ENCODE peak calls at places on chromosomes 1 and 21, in five cellular contexts. A, O, T, Q and S are unnamed samples.

GRCh38 chr21:36194024-36194423 is 37.4 kb downstream of the DOP1B start:
- DNase-seq in T (no peak), A (no peak), O (peak), Q (no peak), S (no peak)

GRCh38 chr1:115312752-115313151 is 25.3 kb downstream of the NGF start:
- DNase-seq in T (no peak), A (no peak), O (no peak), Q (no peak), S (no peak)

GRCh38 chr1:24191860-24192259 is 4.8 kb upstream of the IFNLR1 start:
- DNase-seq in O (no peak), Q (no peak), T (peak), A (no peak), S (no peak)

GRCh38 chr1:149884433-149885363 is 14.7 kb upstream of the BOLA1 start:
- DNase-seq in O (no peak), Q (peak), T (peak), A (no peak), S (no peak)

GRCh38 chr1:181083842-181084605 is 4.5 kb upstream of the IER5 start:
- DNase-seq in T (peak), O (peak), Q (no peak), A (no peak), S (peak)

GRCh38 chr1:22238356-22239224 is 95.7 kb upstream of the WNT4 start:
- DNase-seq in A (no peak), Q (no peak), O (no peak), T (no peak), S (no peak)

GRCh38 chr1:89855413-89856123 is 34.7 kb downstream of the LRRC8D start:
- DNase-seq in O (no peak), T (no peak), Q (peak), A (no peak), S (no peak)

GRCh38 chr1:232149302-232150201 is 480.4 kb downstream of the SIPA1L2 start:
- DNase-seq in O (no peak), A (no peak), T (peak), Q (no peak), S (no peak)

GRCh38 chr21:27581168-27581567 is 614.3 kb upstream of the ADAMTS5 start:
- DNase-seq in Q (no peak), O (no peak), A (no peak), T (no peak), S (no peak)

GRCh38 chr1:172837816-172838680 is 179.1 kb downstream of the FASLG start:
- DNase-seq in O (no peak), T (no peak), A (no peak), Q (no peak), S (no peak)

GRCh38 chr1:17569200-17570139 is 30.0 kb downstream of the ARHGEF10L start:
- DNase-seq in Q (no peak), A (peak), T (no peak), O (peak), S (peak)

GRCh38 chr1:212471286-212471685 is 38.6 kb downstream of the NENF start:
- DNase-seq in Q (no peak), T (no peak), O (no peak), A (no peak), S (no peak)

GRCh38 chr1:210437781-210438180 is 109.1 kb downstream of the HHAT start:
- DNase-seq in Q (no peak), A (no peak), O (no peak), T (no peak), S (no peak)

GRCh38 chr1:42013881-42014470 is 95.3 kb upstream of the HIVEP3 start:
- DNase-seq in T (no peak), Q (no peak), O (no peak), A (no peak), S (peak)

GRCh38 chr1:62508187-62508758 is 71.4 kb downstream of the USP1 start:
- DNase-seq in O (no peak), A (no peak), Q (peak), T (peak), S (no peak)

GRCh38 chr1:184170719-184171118 is 119.2 kb downstream of the TSEN15 start:
- DNase-seq in O (no peak), Q (no peak), A (no peak), T (no peak), S (no peak)

GRCh38 chr1:47804127-47804526 is 193.1 kb downstream of the TRABD2B start:
- DNase-seq in Q (no peak), T (no peak), O (no peak), A (no peak), S (no peak)

GRCh38 chr1:227942021-227942715 is 5.6 kb downstream of the WNT9A start:
- DNase-seq in O (peak), T (no peak), A (no peak), Q (no peak), S (peak)

GRCh38 chr1:227944066-227944930 is 3.4 kb downstream of the WNT9A start:
- DNase-seq in O (peak), Q (no peak), A (no peak), T (no peak), S (no peak)

GRCh38 chr1:227941509-227942020 is 6.2 kb downstream of the WNT9A start:
- DNase-seq in A (no peak), T (no peak), O (peak), Q (no peak), S (no peak)

GRCh38 chr1:227943354-227943753 is 4.4 kb downstream of the WNT9A start:
- DNase-seq in T (no peak), O (no peak), Q (no peak), A (no peak), S (no peak)

GRCh38 chr1:227942716-227943261 is 4.9 kb downstream of the WNT9A start:
- DNase-seq in Q (no peak), T (no peak), A (no peak), O (peak), S (no peak)
- H3K4me3 ChIP-seq in Q (no peak), T (no peak), A (no peak), O (no peak), S (no peak)

DNA sequence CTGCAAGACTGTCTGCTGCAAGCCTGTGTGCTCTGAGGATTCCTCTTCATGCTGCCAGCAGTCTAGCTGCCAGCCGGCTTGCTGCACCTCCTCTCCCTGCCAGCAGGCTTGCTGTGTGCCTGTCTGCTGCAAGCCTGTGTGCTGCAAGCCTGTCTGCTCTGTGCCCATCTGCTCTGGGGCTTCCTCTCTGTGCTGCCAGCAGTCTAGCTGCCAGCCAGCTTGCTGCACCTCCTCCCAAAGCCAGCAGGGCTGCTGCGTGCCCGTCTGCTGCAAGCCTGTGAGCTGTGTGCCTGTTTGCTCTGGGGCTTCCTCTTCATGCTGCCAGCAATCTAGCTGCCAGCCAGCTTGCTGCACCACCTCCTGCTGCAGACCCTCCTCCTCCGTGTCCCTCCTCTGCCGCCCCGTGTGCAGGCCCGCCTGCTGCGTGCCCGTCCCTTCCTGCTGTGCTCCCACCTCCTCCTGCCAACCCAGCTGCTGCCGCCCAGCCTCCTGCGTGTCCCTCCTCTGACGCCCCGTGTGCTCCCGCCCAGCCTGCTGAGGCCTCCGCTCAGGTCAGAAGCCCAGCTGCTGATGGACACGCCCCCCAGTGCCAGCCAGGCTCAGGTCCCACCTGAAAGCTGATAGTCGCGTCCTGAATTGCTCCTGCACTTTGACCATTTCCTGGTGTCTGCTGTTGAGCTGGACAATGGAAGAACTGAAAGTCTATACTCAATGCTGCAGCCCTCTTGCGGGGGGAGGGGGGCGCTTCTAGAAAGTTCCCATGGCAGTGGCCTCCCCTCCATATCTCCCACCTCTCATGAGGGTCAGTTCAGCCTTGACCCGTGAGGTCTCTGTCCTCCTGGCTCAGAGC is 1.2 kb downstream of the KRTAP10-4 start:
- DNase-seq in A (no peak), O (peak), T (no peak), Q (no peak), S (no peak)
- TF ChIP-seq EP300 in A (no peak), O (no peak), T (no peak), Q (no peak), S (no peak)

GRCh38 chr1:204600968-204601367 is 84.6 kb downstream of the LRRN2 start:
- DNase-seq in Q (no peak), A (no peak), O (no peak), T (peak), S (no peak)

GRCh38 chr1:204599596-204599995 is 83.4 kb downstream of the MDM4 start:
- DNase-seq in Q (no peak), A (no peak), O (no peak), T (no peak), S (no peak)

GRCh38 chr1:204600203-204600602 is 84.0 kb downstream of the MDM4 start:
- DNase-seq in T (no peak), A (no peak), O (no peak), Q (no peak), S (no peak)

GRCh38 chr1:204602871-204603542 is 82.5 kb downstream of the LRRN2 start:
- DNase-seq in A (no peak), O (no peak), Q (no peak), T (no peak), S (no peak)

DNA sequence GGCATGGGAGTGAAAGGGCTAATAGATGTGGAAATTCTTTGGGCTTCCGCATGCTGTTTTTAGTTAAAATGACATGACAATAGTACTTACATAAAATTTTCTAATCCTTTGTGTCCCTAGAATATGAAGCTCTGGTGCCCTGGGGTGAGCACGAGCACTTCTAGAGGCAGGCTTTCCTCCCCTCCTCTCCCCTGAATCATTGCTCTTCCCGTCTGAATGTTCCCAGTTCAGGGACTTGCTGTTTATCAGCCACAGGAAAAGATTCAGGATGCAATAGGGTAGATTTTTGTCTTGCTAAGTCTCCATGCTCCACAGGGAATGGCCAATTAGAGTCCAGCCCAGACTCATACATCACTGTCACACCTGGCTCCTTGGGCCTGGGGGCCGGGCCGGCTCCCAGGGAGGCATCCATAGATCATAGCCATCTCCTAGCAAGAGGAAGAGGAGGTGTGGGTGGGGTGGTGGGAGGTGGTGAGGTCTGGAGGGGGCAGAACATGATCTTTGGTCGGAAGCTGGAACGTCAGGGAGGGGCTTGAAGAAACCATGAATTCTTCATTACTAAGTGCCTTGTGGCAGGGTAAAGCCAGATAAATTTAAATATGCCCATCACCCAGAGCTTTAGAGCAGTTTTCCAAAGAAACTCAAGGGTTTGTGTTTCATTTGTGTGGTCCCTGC is 83.4 kb downstream of the LRRN2 start:
- DNase-seq in T (no peak), A (no peak), Q (no peak), O (no peak), S (no peak)
- H3K4me3 ChIP-seq in T (no peak), A (no peak), Q (no peak), O (no peak), S (no peak)

GRCh38 chr1:25820247-25821111 is 725 bp downstream of the MTFR1L start:
- DNase-seq in T (peak), A (peak), O (peak), Q (peak), S (no peak)

GRCh38 chr1:25821112-25821476 is 1.3 kb downstream of the MTFR1L start:
- DNase-seq in Q (no peak), T (no peak), O (no peak), A (no peak), S (no peak)

GRCh38 chr1:25818569-25818968 is 1.2 kb upstream of the MTFR1L start:
- DNase-seq in A (no peak), T (no peak), Q (no peak), O (no peak), S (no peak)

GRCh38 chr1:25817840-25818501 is 1.8 kb upstream of the MTFR1L start:
- DNase-seq in O (no peak), A (no peak), T (no peak), Q (no peak), S (no peak)

DNA sequence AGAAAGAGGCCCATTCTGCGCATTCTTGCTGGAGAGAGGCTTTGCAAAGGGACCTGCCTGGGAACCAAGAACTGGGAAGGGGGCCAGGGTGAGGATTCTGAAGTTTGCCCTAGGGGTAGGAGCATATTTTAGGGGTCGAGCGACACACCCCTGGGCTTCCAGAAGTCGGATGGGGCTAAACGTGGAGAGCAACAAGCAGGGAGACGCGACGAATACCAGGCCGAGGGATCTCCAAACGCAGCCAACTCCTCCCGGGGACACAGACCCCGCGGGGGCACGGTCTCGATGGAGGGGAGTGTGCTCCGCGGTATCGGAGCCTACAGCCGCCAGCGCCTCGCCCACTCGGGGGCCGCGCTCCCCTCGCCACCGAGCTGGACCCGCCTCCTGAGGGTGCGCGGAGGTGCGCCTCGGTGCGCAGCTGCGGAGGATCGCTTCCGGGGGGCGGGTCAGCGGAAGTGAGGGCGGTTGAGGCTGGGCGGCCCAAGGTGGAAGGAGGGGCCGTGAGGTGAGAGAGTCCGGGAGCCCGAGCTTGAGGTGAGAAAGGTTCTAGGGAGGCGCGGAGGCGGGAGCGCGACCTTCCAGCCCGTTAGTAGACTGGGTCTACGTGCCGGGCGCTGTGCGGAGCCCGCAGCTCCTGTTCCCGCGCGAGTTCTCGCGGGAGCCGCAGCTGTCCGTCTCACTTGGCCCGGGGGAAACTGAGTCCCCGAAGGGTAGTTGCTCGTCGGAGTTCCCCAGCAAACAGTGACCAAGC is at the start of gene MTFR1L:
- DNase-seq in O (peak), Q (peak), A (peak), T (peak), S (peak)
- TF ChIP-seq EP300 in O (no peak), Q (no peak), A (no peak), T (no peak), S (peak)

DNA sequence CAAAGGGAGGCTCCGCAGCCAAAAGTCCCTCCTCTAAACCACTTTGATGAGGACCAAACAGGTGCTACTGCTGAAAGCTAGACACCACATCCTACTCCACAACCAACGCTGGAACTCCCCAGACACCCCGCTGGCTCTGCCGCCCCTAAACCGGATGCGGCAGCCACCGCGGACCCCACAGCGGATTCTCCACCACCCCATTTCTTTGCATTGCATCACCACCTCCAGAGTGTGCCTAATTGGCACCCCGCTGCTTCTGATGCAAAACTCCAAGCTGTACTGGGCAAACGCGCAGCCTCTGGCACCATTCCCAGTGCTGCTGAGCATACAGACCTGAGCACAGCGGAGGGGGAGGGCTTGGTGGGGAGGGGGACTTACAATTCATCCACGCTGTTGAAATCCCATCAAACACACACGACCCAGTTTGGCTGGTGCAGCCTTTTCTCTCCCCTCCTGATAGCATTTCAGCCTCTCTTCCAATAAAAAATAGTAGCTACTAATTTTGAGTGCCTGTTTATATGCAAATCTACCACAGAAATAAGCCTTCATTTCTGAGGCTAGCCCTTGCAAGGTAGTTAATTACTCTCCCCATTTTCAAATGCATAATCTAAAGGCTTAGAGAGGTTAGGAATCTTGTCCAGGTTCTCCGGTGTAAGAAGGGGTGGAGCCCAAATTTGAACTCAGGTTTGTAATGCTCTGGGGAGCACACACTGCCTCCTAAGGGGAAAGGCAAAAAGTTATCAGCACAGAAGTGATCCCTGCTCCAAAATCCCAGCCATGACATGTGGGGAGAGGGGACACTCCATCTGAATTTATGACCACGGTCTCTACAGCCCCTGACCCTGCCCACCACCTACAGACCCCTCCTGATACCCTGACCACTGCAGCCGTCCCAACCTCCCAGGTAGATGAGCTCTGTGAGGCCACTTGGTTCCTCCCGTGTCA is 12.2 kb upstream of the RGS16 start:
- DNase-seq in A (peak), T (no peak), Q (peak), O (peak), S (peak)
- H3K4me3 ChIP-seq in A (peak), T (no peak), Q (peak), O (no peak), S (no peak)

DNA sequence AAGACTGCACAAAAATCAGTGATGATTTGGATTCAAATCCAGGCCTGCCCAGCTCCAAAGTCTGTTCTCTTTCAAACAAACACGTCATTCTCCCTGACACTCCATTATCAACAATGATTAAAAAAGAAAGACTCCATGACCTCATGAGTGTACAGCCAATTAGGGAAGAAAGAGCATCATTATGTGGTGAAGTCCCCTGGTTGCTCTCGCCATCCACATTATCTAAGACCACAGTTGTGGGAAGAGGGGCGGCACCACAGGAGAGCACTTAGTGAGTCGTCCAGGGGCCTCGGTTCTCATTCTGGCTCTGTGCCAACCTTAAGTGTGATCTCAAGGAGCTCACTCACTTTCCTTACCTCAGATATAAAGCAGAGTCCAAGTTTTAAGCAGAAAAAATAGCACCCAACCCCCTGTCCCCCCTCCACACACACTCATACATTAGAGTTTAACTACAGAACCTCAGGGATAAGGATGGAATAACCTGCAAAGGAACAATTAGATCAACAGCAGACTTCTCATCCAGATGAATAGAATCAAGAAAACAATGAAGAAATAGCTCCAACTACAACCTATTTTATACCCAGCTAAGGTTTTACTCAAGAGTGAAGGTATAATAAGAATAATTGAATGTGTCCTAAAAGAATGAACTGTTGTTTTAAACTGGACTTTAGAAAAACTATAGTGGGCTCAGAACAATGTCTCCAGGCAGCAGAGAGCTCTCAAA is 47.8 kb downstream of the COL6A1 start:
- DNase-seq in T (no peak), O (no peak), A (peak), Q (no peak), S (no peak)
- TF ChIP-seq EP300 in T (no peak), O (no peak), A (no peak), Q (no peak), S (no peak)

GRCh38 chr1:7721940-7722669 is 49.0 kb upstream of the VAMP3 start:
- DNase-seq in O (no peak), Q (no peak), T (no peak), A (no peak), S (no peak)

GRCh38 chr1:7722670-7723012 is 48.5 kb upstream of the VAMP3 start:
- DNase-seq in Q (no peak), A (no peak), O (no peak), T (no peak), S (no peak)

GRCh38 chr1:7717769-7718368 is 53.2 kb upstream of the VAMP3 start:
- DNase-seq in T (no peak), O (no peak), A (no peak), Q (no peak), S (no peak)

GRCh38 chr1:7719468-7720104 is 51.5 kb upstream of the VAMP3 start:
- DNase-seq in A (no peak), Q (no peak), O (no peak), T (no peak), S (no peak)
- H3K4me3 ChIP-seq in A (no peak), Q (no peak), O (no peak), T (no peak), S (no peak)